ENCODE peak calls at places on chromosome 14, in six cellular contexts. V is GM12878, W is HCT116, A is K562, T is HepG2, J is SK-N-SH. I is an unnamed sample. For H3K4me1, the result is how much of the 10 kb centered on the place peaks cover.

GRCh38 chr14:34502826-34503225 is 36.7 kb downstream of the EAPP start:
- DNase-seq in V (no peak), T (no peak), W (no peak), A (no peak), J (no peak), I (no peak)

GRCh38 chr14:75190023-75190422 is 13.6 kb upstream of the TMED10 start:
- DNase-seq in V (no peak), J (no peak), A (no peak), W (no peak), T (no peak), I (no peak)

GRCh38 chr14:85731198-85731597 is 201.3 kb downstream of the FLRT2 start:
- DNase-seq in A (no peak), W (no peak), V (no peak), T (no peak), J (no peak), I (no peak)

GRCh38 chr14:103519043-103519836 is 3.4 kb downstream of the CKB start:
- DNase-seq in V (no peak), J (peak), T (no peak), W (no peak), A (peak), I (no peak)

GRCh38 chr14:75702107-75702506 is 41.1 kb downstream of the TTLL5 start:
- DNase-seq in T (no peak), W (no peak), V (no peak), A (no peak), J (no peak), I (no peak)

GRCh38 chr14:74620497-74620921 is 8.5 kb upstream of the LTBP2 start:
- DNase-seq in V (no peak), W (peak), A (peak), T (peak), J (no peak), I (no peak)

GRCh38 chr14:84591827-84592540 is 938.0 kb upstream of the FLRT2 start:
- DNase-seq in J (no peak), T (no peak), V (no peak), W (no peak), A (no peak), I (no peak)

GRCh38 chr14:74980746-74981661 is 21.7 kb upstream of the EIF2B2 start:
- DNase-seq in T (no peak), V (no peak), W (no peak), J (no peak), A (no peak), I (no peak)

GRCh38 chr14:31125231-31125630 is 82.4 kb downstream of the HECTD1 start:
- DNase-seq in V (no peak), W (no peak), J (no peak), T (no peak), A (no peak), I (no peak)

GRCh38 chr14:35961697-35962274 is 135.6 kb downstream of the BRMS1L start:
- DNase-seq in T (no peak), V (no peak), A (no peak), W (no peak), J (no peak), I (no peak)

GRCh38 chr14:25001096-25001982 is 48.6 kb downstream of the STXBP6 start:
- DNase-seq in A (no peak), V (no peak), T (no peak), W (no peak), J (no peak), I (no peak)

GRCh38 chr14:96362071-96362964 is 823 bp downstream of the ATG2B start:
- DNase-seq in A (peak), V (peak), T (peak), J (peak), W (peak), I (peak)

GRCh38 chr14:52694761-52695480 is 437 bp downstream of the ERO1A start:
- DNase-seq in V (peak), A (peak), J (peak), W (no peak), T (peak), I (no peak)

GRCh38 chr14:28142400-28143015 is 624.1 kb upstream of the FOXG1 start:
- DNase-seq in T (no peak), A (no peak), J (peak), W (no peak), V (no peak), I (no peak)

GRCh38 chr14:76539130-76539529 is 163.2 kb downstream of the ESRRB start:
- DNase-seq in J (no peak), A (no peak), T (no peak), V (no peak), W (no peak), I (no peak)

GRCh38 chr14:95981939-95982338 is 57.2 kb upstream of the C14orf132 start:
- DNase-seq in W (no peak), T (peak), J (no peak), A (no peak), V (no peak), I (no peak)

GRCh38 chr14:38330262-38330661 is 74.4 kb upstream of the CLEC14A start:
- DNase-seq in A (no peak), J (no peak), V (no peak), W (no peak), T (no peak), I (no peak)

GRCh38 chr14:77882098-77882497 is 82.2 kb downstream of the ADCK1 start:
- DNase-seq in V (no peak), T (no peak), J (peak), A (no peak), W (no peak), I (no peak)

GRCh38 chr14:102202944-102203343 is 63.2 kb downstream of the WDR20 start:
- DNase-seq in V (no peak), J (no peak), T (no peak), A (no peak), W (no peak), I (no peak)

GRCh38 chr14:38282941-38283340 is 27.0 kb upstream of the CLEC14A start:
- DNase-seq in J (no peak), V (no peak), A (no peak), T (no peak), W (no peak), I (no peak)

GRCh38 chr14:73645248-73645610 is 443 bp downstream of the DNAL1 start:
- DNase-seq in W (no peak), T (no peak), A (no peak), V (no peak), J (no peak), I (no peak)

GRCh38 chr14:104134061-104134965 is 4.1 kb upstream of the KIF26A start:
- DNase-seq in T (no peak), V (no peak), A (no peak), J (peak), W (no peak), I (no peak)

GRCh38 chr14:104403421-104404220 is 175.9 kb upstream of the C14orf180 start:
- DNase-seq in J (no peak), W (no peak), A (no peak), T (no peak), V (no peak), I (no peak)

GRCh38 chr14:101217972-101218371 is 314.4 kb upstream of the RTL1 start:
- DNase-seq in J (no peak), W (no peak), A (no peak), T (no peak), V (no peak), I (no peak)

GRCh38 chr14:30610719-30611388 is 11.3 kb upstream of the SCFD1 start:
- DNase-seq in V (no peak), A (peak), W (peak), J (peak), T (peak), I (no peak)

GRCh38 chr14:63362305-63362914 is 43.7 kb upstream of the GPHB5 start:
- DNase-seq in T (no peak), J (no peak), A (no peak), W (no peak), V (no peak), I (no peak)

GRCh38 chr14:63361790-63362189 is 43.1 kb upstream of the GPHB5 start:
- DNase-seq in J (no peak), V (no peak), T (no peak), A (no peak), W (no peak), I (no peak)

GRCh38 chr14:63357841-63358240 is 39.1 kb upstream of the GPHB5 start:
- DNase-seq in T (no peak), V (no peak), W (no peak), A (no peak), J (no peak), I (no peak)
- H3K4me1 ChIP-seq in T (under half), V (under half), W (under half), A (under half), J (under half), I (under half)

GRCh38 chr14:64786296-64787149 is 82.3 kb downstream of the PLEKHG3 start:
- DNase-seq in A (no peak), J (no peak), T (no peak), V (no peak), W (no peak), I (no peak)

GRCh38 chr14:64790478-64790877 is 86.3 kb downstream of the PLEKHG3 start:
- DNase-seq in A (no peak), T (no peak), V (no peak), J (no peak), W (no peak), I (no peak)

GRCh38 chr14:64787619-64788018 is 83.4 kb downstream of the PLEKHG3 start:
- DNase-seq in J (no peak), A (no peak), W (no peak), T (no peak), V (no peak), I (no peak)

GRCh38 chr14:64789696-64790095 is 85.5 kb downstream of the PLEKHG3 start:
- DNase-seq in W (no peak), A (no peak), J (no peak), V (no peak), T (no peak), I (no peak)

DNA sequence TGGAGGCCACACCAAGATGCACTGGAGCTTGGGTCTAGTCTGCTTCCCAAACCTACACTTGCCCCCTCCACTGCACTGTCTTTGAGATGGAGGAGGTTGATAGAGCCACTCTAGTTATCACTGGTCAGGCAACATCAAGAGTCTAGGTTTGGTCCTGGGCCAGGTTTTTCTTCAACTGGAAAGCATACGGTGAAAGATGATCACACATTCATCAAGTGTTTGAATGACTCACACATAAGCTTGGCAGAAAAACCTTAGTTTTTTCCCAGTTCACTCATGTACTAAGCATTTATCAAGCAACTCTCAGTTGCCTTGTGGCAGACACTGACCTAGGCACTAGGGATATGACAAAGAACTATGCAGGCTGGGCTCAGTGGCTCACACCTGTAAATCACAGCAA is 84.5 kb downstream of the PLEKHG3 start:
- DNase-seq in V (no peak), W (peak), A (peak), J (no peak), T (no peak), I (no peak)
- TF ChIP-seq REST in V (no peak), W (no peak), A (no peak), J (no peak), T (no peak), I (no peak)

GRCh38 chr14:67586302-67586701 is 13.8 kb downstream of the PIGH start:
- DNase-seq in J (no peak), W (no peak), A (no peak), V (no peak), T (no peak), I (no peak)

GRCh38 chr14:67584931-67585330 is 15.1 kb downstream of the PIGH start:
- DNase-seq in W (no peak), J (no peak), A (no peak), T (no peak), V (no peak), I (no peak)

GRCh38 chr14:67580336-67581230 is 19.5 kb downstream of the PIGH start:
- DNase-seq in V (no peak), T (no peak), A (no peak), W (no peak), J (no peak), I (no peak)

GRCh38 chr14:67582061-67582460 is 18.0 kb downstream of the PIGH start:
- DNase-seq in A (no peak), J (no peak), T (no peak), V (no peak), W (no peak), I (no peak)

DNA sequence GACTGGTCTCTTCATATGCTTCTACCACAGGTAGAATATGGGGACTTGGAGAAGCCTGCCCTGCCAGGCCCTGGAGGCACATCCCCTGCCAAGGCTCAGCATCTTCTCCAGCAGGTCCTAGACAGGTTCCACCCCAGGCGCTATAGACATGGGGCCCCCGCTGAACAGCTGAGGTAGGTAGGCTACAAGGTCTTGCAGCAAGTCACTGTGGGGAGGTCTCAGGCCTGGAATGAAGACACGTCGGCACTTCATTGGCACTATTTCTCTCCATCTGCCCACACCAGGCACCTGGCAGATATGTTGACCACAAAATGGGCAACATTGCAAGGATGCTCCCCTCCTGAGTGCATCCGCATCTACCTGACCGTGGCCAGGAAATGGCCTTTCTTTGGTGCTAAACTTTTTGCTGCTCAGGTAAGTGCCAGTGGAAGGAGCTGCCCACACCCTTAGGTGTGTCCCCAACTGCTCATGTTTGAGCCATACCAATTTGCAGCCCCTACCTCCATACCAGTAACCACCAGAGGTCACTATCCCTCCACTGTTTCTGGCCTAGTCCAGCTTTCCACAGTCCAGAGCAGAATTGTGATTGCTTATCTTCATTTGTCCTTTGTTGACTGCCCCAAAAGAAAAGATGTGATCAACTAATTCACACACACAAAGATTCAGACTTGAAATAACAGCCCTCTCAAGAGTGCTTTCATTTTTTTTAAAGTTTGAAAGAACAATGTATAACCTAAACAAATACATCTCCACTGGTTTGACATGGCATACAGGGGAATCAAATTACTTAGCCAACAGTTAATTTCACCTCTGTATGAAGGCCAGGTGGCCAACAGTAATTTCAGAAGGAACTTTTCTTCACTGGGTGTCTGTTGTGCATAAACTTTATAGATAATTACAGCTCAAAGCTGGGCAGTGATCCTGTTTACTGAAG is 16.1 kb downstream of the PIGH start:
- DNase-seq in T (peak), V (no peak), J (peak), W (peak), A (peak), I (peak)
- TF ChIP-seq SIN3A in T (no peak), V (no peak), J (no peak), W (no peak), A (no peak), I (no peak)

GRCh38 chr14:59294662-59294992 is 106.2 kb downstream of the DAAM1 start:
- DNase-seq in T (no peak), A (no peak), J (no peak), V (no peak), W (no peak), I (no peak)
- H3K4me1 ChIP-seq in T (half or more), A (under half), J (under half), V (under half), W (under half), I (under half)

GRCh38 chr14:47389520-47389919 is 285.9 kb downstream of the MDGA2 start:
- DNase-seq in W (no peak), A (no peak), J (no peak), V (no peak), T (no peak), I (no peak)

GRCh38 chr14:47391105-47391504 is 284.3 kb downstream of the MDGA2 start:
- DNase-seq in J (no peak), A (no peak), W (no peak), V (no peak), T (no peak), I (no peak)

GRCh38 chr14:47392351-47392750 is 283.1 kb downstream of the MDGA2 start:
- DNase-seq in A (no peak), W (no peak), T (no peak), V (no peak), J (no peak), I (no peak)
- TF ChIP-seq REST in A (no peak), W (no peak), T (no peak), V (no peak), J (no peak), I (no peak)

GRCh38 chr14:69634871-69635270 is 23.5 kb downstream of the SUSD6 start:
- DNase-seq in J (no peak), W (no peak), A (no peak), V (no peak), T (no peak), I (no peak)

GRCh38 chr14:69632154-69632553 is 20.8 kb downstream of the SUSD6 start:
- DNase-seq in J (no peak), V (no peak), W (no peak), A (no peak), T (no peak), I (no peak)

GRCh38 chr14:69632752-69633151 is 21.4 kb downstream of the SUSD6 start:
- DNase-seq in W (no peak), V (no peak), A (no peak), T (no peak), J (no peak), I (no peak)

GRCh38 chr14:69631509-69631908 is 20.1 kb downstream of the SUSD6 start:
- DNase-seq in V (no peak), T (peak), W (no peak), A (no peak), J (no peak), I (no peak)

GRCh38 chr14:69633238-69633637 is 21.8 kb downstream of the SUSD6 start:
- DNase-seq in W (no peak), T (peak), J (no peak), V (no peak), A (no peak), I (no peak)
- TF ChIP-seq SIN3A in W (no peak), T (no peak), J (no peak), V (no peak), A (no peak), I (no peak)

GRCh38 chr14:61238611-61239010 is 42.5 kb downstream of the TMEM30B start:
- DNase-seq in W (no peak), V (no peak), A (no peak), T (no peak), J (no peak), I (no peak)

GRCh38 chr14:61233436-61233956 is 47.6 kb downstream of the TMEM30B start:
- DNase-seq in A (no peak), W (no peak), J (no peak), V (no peak), T (no peak), I (no peak)

GRCh38 chr14:61229475-61229888 is 51.7 kb downstream of the TMEM30B start:
- DNase-seq in A (no peak), J (no peak), T (peak), V (no peak), W (no peak), I (no peak)

GRCh38 chr14:61231810-61232209 is 49.3 kb downstream of the TMEM30B start:
- DNase-seq in J (no peak), T (no peak), A (no peak), W (no peak), V (no peak), I (no peak)

DNA sequence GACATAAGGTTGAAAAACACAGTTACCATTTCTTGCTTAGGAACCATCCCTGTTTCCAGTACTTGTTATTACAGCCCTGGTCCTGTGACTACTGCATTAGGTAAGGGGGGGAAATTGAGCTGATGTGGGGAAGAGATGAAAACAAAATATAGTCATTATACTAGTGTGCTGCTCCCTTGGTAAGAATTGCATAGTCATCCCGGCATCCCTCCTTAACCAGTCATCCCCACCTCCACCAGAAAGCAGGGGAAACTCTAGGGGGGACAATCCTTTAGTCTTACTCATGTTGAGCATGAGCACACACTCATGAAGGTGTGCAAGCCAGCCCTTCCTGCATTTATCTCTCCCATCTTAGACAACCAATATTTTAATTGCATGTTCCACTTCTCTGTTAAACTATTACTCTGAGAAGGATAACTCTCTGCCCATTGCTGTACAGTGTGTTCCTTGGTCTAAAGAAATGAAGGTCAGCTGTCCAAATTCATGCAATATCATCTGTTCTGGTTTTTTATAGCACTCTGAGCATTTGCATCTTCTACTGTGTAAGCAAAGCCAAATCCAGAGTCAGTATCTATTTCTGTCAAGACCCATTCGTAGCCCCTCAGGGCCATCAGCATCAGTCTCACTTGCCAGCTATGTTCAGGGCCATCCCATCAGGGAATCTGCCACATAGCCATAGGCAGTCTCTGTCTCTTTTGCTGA is 46.8 kb downstream of the TMEM30B start:
- DNase-seq in T (no peak), A (no peak), V (no peak), J (no peak), W (no peak), I (no peak)
- H3K4me1 ChIP-seq in T (under half), A (under half), V (under half), J (under half), W (under half), I (under half)

DNA sequence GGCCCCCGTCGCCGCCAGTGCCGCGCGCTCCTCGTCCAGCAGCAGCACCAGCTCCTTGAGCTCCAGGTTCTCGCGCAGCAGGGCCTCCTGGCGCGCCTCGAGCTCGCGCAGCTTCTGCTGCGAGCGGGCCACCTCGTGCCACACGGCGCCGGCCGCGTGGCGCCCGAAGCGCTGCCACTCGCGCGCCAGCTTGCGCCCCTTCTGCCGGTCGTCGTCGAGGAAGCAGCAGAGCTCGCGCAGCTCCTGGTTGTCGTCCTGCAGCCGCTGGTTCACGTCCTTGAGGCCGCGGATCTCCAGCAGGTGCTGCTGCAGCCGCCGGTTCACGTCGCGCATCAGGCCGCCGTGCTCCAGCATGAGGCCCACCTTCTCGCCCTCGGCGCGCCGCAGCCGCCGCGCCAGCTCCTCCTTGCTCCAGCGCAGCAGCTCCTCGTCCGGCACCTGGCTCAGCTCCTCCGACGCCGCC is 505 bp downstream of the CCDC85C start:
- DNase-seq in A (peak), J (no peak), W (no peak), V (no peak), T (no peak), I (no peak)
- TF ChIP-seq REST in A (no peak), J (no peak), W (no peak), V (no peak), T (no peak), I (no peak)

I was measured in Panc1.